ENCODE peak calls at places on chromosome 18, in six cellular contexts. Y, L, E, N, R and J are unnamed samples. For H3K9me3, the result is how much of the 10 kb centered on the place peaks cover.

GRCh38 chr18:23912356-23912755 is 102.2 kb upstream of the TTC39C start:
- DNase-seq in N (no peak), E (peak), R (no peak), L (no peak), Y (no peak), J (no peak)

GRCh38 chr18:40407913-40408312 is 1547.1 kb upstream of the PIK3C3 start:
- DNase-seq in Y (no peak), L (no peak), E (peak), R (no peak), N (no peak), J (peak)

GRCh38 chr18:77777126-77777525 is 527.5 kb downstream of the GALR1 start:
- DNase-seq in L (no peak), N (no peak), R (no peak), Y (no peak), E (no peak), J (no peak)

GRCh38 chr18:25517881-25518715 is 166.1 kb upstream of the ZNF521 start:
- DNase-seq in L (no peak), N (no peak), Y (no peak), E (no peak), R (no peak), J (peak)

GRCh38 chr18:36628435-36629094 is 200.2 kb downstream of the TPGS2 start:
- DNase-seq in L (no peak), E (peak), Y (no peak), R (no peak), N (no peak), J (peak)

GRCh38 chr18:68560128-68560527 is 154.8 kb downstream of the TMX3 start:
- DNase-seq in L (no peak), R (no peak), E (no peak), Y (no peak), N (no peak), J (no peak)

GRCh38 chr18:23819005-23819404 is 129.8 kb downstream of the LAMA3 start:
- DNase-seq in L (no peak), R (no peak), E (no peak), Y (no peak), N (no peak), J (no peak)

GRCh38 chr18:46152808-46153617 is 48.8 kb downstream of the HAUS1 start:
- DNase-seq in Y (no peak), L (no peak), N (no peak), E (peak), R (no peak), J (peak)

GRCh38 chr18:12361770-12362378 is 15.2 kb downstream of the AFG3L2 start:
- DNase-seq in N (no peak), L (peak), E (peak), R (peak), Y (no peak), J (peak)

GRCh38 chr18:10015941-10016819 is 102.4 kb downstream of the VAPA start:
- DNase-seq in E (peak), Y (no peak), N (no peak), L (no peak), R (peak), J (peak)

GRCh38 chr18:76679259-76679658 is 143.1 kb upstream of the ZNF236 start:
- DNase-seq in N (no peak), E (no peak), Y (no peak), L (no peak), R (no peak), J (no peak)

GRCh38 chr18:7601249-7601620 is 34.1 kb downstream of the PTPRM start:
- DNase-seq in E (peak), N (no peak), Y (no peak), L (no peak), R (no peak), J (peak)

GRCh38 chr18:42330296-42330695 is 375.3 kb downstream of the PIK3C3 start:
- DNase-seq in R (no peak), Y (no peak), L (no peak), E (no peak), N (no peak), J (no peak)

GRCh38 chr18:46719388-46719787 is 37.5 kb downstream of the ST8SIA5 start:
- DNase-seq in N (no peak), R (no peak), L (no peak), E (peak), Y (no peak), J (no peak)

GRCh38 chr18:76354348-76354747 is 140.7 kb downstream of the ZNF516 start:
- DNase-seq in R (no peak), Y (no peak), E (peak), N (no peak), L (no peak), J (peak)

GRCh38 chr18:51135361-51135760 is 62.1 kb downstream of the MEX3C start:
- DNase-seq in R (no peak), N (no peak), L (no peak), E (peak), Y (no peak), J (peak)

GRCh38 chr18:56283346-56283745 is 355.0 kb downstream of the TXNL1 start:
- DNase-seq in L (no peak), N (no peak), E (peak), R (no peak), Y (no peak), J (no peak)

GRCh38 chr18:33459612-33460011 is 19.1 kb upstream of the CCDC178 start:
- DNase-seq in L (no peak), Y (no peak), N (no peak), R (no peak), E (no peak), J (no peak)

GRCh38 chr18:36828630-36829361 is at the start of the genes KIAA1328 and TPGS2:
- DNase-seq in Y (peak), L (peak), R (peak), E (peak), N (peak), J (peak)

GRCh38 chr18:6928359-6928758 is 189.2 kb downstream of the LAMA1 start:
- DNase-seq in Y (no peak), E (no peak), R (no peak), L (no peak), N (no peak), J (no peak)

GRCh38 chr18:40867452-40867851 is 1087.6 kb upstream of the PIK3C3 start:
- DNase-seq in L (no peak), E (peak), N (no peak), Y (no peak), R (no peak), J (peak)

GRCh38 chr18:35511833-35512232 is 14.1 kb upstream of the INO80C start:
- DNase-seq in Y (no peak), R (no peak), L (no peak), E (no peak), N (no peak), J (no peak)

GRCh38 chr18:54822872-54823845 is 5.1 kb upstream of the RAB27B start:
- DNase-seq in L (no peak), R (no peak), N (no peak), Y (no peak), E (peak), J (peak)

GRCh38 chr18:75880913-75881504 is 453.5 kb upstream of the SMIM21 start:
- DNase-seq in Y (no peak), R (no peak), E (no peak), N (no peak), L (no peak), J (no peak)

GRCh38 chr18:11398625-11399024 is 210.8 kb upstream of the SLC35G4 start:
- DNase-seq in R (no peak), E (peak), N (no peak), Y (no peak), L (no peak), J (no peak)

GRCh38 chr18:37986665-37987064 is 421.1 kb upstream of the CELF4 start:
- DNase-seq in E (no peak), Y (no peak), R (no peak), L (no peak), N (no peak), J (no peak)

GRCh38 chr18:53324353-53324752 is 900.1 kb downstream of the MBD2 start:
- DNase-seq in N (no peak), R (no peak), Y (no peak), L (no peak), E (no peak), J (no peak)

GRCh38 chr18:55779461-55779710 is 191.4 kb upstream of the TCF4 start:
- DNase-seq in R (peak), N (no peak), E (peak), Y (no peak), L (peak), J (no peak)

GRCh38 chr18:45365835-45366234 is 249.4 kb upstream of the SLC14A2 start:
- DNase-seq in R (no peak), L (no peak), Y (no peak), E (peak), N (no peak), J (no peak)

GRCh38 chr18:52723456-52724065 is 383.6 kb downstream of the DCC start:
- DNase-seq in E (no peak), Y (no peak), R (no peak), N (no peak), L (no peak), J (no peak)

GRCh38 chr18:74899554-74899953 is 301.9 kb downstream of the ZNF407 start:
- DNase-seq in R (no peak), Y (no peak), N (no peak), E (no peak), L (peak), J (peak)

GRCh38 chr18:77250501-77250925 is 865 bp downstream of the GALR1 start:
- DNase-seq in N (no peak), E (no peak), L (no peak), R (no peak), Y (no peak), J (no peak)

GRCh38 chr18:41972067-41973000 is 17.3 kb downstream of the PIK3C3 start:
- DNase-seq in E (no peak), Y (no peak), L (no peak), N (no peak), R (no peak), J (peak)

GRCh38 chr18:58105206-58105907 is 61.3 kb downstream of the NEDD4L start:
- DNase-seq in Y (no peak), L (no peak), E (no peak), N (no peak), R (no peak), J (no peak)

GRCh38 chr18:76445741-76446232 is 49.3 kb downstream of the ZNF516 start:
- DNase-seq in Y (no peak), R (no peak), L (no peak), E (peak), N (no peak), J (no peak)

GRCh38 chr18:8517276-8517675 is 92.0 kb upstream of the RAB12 start:
- DNase-seq in Y (no peak), E (no peak), R (no peak), N (no peak), L (no peak), J (no peak)

GRCh38 chr18:49645836-49646235 is 84.0 kb downstream of the LIPG start:
- DNase-seq in N (no peak), E (peak), L (peak), Y (no peak), R (peak), J (peak)

GRCh38 chr18:78939734-78940260 is 39.8 kb upstream of the SALL3 start:
- DNase-seq in Y (no peak), L (no peak), R (no peak), E (no peak), N (no peak), J (no peak)
- H3K9me3 ChIP-seq in Y (under half), L (under half), R (under half), E (under half), N (under half), J (under half)

GRCh38 chr18:2002178-2002577 is 569.1 kb downstream of the METTL4 start:
- DNase-seq in R (no peak), Y (no peak), L (no peak), N (no peak), E (no peak), J (peak)
- H3K4me3 ChIP-seq in R (no peak), Y (no peak), L (no peak), N (no peak), E (no peak), J (no peak)

DNA sequence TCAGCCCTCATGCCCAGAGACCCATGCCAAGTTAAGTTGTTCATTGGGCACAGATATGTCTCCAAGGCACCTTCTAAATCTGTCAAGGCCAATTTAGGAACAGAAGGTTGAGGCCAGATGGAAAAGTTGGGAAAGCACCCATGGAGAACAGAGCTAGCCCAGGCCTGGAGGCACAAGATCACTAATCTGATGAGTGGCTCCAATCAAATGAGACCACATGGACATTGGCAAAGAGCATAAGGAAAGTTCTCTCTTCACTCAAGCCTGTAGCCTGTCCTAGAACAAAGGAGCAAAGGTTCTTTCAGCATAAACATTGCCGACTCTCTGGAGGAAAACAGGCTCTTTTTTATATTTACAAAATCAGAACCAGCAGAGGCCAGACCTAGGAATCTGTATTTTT is 154.8 kb downstream of the RNF152 start:
- DNase-seq in R (no peak), Y (no peak), E (no peak), N (no peak), L (no peak), J (no peak)
- H3K9me3 ChIP-seq in R (under half), Y (under half), E (under half), N (under half), L (under half), J (under half)

GRCh38 chr18:29060349-29060748 is 883.4 kb upstream of the CDH2 start:
- DNase-seq in E (no peak), Y (no peak), L (no peak), N (no peak), R (no peak), J (no peak)

GRCh38 chr18:29063346-29063745 is 886.4 kb upstream of the CDH2 start:
- DNase-seq in E (no peak), R (no peak), Y (no peak), L (no peak), N (no peak), J (no peak)

GRCh38 chr18:29062921-29063320 is 886.0 kb upstream of the CDH2 start:
- DNase-seq in N (no peak), R (no peak), Y (no peak), E (no peak), L (no peak), J (no peak)

GRCh38 chr18:29057703-29058102 is 880.8 kb upstream of the CDH2 start:
- DNase-seq in R (no peak), E (no peak), L (no peak), N (no peak), Y (no peak), J (no peak)
- H3K4me3 ChIP-seq in R (no peak), E (no peak), L (no peak), N (no peak), Y (no peak), J (no peak)

GRCh38 chr18:71040161-71040560 is 751.3 kb downstream of the SOCS6 start:
- DNase-seq in R (no peak), Y (no peak), L (no peak), N (no peak), E (peak), J (no peak)

GRCh38 chr18:71038196-71038595 is 749.4 kb downstream of the SOCS6 start:
- DNase-seq in N (no peak), Y (no peak), E (no peak), L (no peak), R (no peak), J (no peak)

GRCh38 chr18:71036783-71037182 is 747.9 kb downstream of the SOCS6 start:
- DNase-seq in R (no peak), E (peak), N (no peak), L (no peak), Y (no peak), J (no peak)
- H3K9me3 ChIP-seq in R (under half), E (under half), N (under half), L (under half), Y (under half), J (under half)

DNA sequence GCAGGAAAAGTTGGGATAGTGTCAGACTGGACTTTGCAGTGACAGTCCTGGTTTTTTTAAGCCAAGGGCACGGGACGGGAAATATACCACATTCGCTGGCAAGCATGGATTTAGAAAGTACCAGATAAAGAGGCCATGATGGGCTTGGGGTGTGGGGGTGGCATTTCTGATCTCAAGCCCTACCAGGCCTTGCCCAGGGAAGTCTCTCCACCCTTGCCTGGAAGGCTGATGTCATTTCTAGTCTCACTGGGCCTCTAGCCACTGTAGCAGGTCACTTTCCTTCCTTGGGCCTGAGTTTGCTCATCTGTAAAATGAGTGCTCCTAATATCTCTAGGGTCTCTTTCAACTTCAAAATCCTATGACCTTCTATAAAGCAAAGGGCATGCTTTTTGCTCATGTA is 1.8 kb downstream of the ZBTB7C start:
- DNase-seq in R (no peak), N (no peak), E (no peak), Y (no peak), L (no peak), J (no peak)
- H3K4me3 ChIP-seq in R (peak), N (peak), E (no peak), Y (no peak), L (no peak), J (no peak)

GRCh38 chr18:13676499-13676898 is 49.9 kb downstream of the FAM210A start:
- DNase-seq in R (no peak), E (no peak), Y (no peak), N (no peak), L (no peak), J (no peak)
- H3K9me3 ChIP-seq in R (under half), E (under half), Y (under half), N (under half), L (under half), J (under half)

DNA sequence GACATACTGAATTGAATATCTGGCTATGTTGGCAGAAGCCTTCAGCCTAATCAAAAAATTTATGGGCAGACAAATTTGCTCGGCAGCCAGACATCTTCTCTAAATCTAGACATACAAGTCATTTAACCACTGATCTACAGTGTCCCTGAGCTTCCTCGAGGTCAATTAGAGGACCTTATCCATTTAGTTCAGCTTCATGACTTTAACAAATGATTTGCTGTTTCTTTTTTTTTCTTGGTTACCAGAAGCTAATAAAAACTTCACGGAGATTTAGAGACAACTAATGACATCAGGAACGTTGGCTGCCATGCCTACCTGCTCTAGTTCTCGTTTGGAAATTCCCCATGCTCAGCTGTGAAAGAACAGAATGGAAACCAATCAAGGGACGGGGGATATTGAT is 223.8 kb downstream of the BCL2 start:
- DNase-seq in Y (no peak), L (no peak), N (no peak), R (no peak), E (no peak), J (no peak)
- H3K4me3 ChIP-seq in Y (no peak), L (no peak), N (no peak), R (no peak), E (no peak), J (no peak)

GRCh38 chr18:4060427-4061281 is 394.5 kb downstream of the DLGAP1 start:
- DNase-seq in E (no peak), Y (no peak), L (no peak), N (no peak), R (no peak), J (no peak)

GRCh38 chr18:4063545-4063944 is 391.6 kb downstream of the DLGAP1 start:
- DNase-seq in Y (no peak), E (no peak), N (no peak), L (no peak), R (no peak), J (no peak)

GRCh38 chr18:4058179-4058578 is 396.9 kb downstream of the DLGAP1 start:
- DNase-seq in Y (no peak), N (no peak), E (no peak), R (no peak), L (no peak), J (no peak)
- H3K9me3 ChIP-seq in Y (under half), N (under half), E (under half), R (under half), L (under half), J (under half)

GRCh38 chr18:3456686-3457069 is 6.7 kb downstream of the TGIF1 start:
- DNase-seq in R (no peak), N (no peak), E (no peak), Y (no peak), L (no peak), J (no peak)

GRCh38 chr18:3454365-3455089 is 4.6 kb downstream of the TGIF1 start:
- DNase-seq in L (no peak), N (no peak), R (no peak), E (peak), Y (peak), J (peak)

GRCh38 chr18:3453540-3454364 is 3.8 kb downstream of the TGIF1 start:
- DNase-seq in E (peak), Y (no peak), N (peak), R (peak), L (peak), J (peak)

GRCh38 chr18:3455938-3456685 is 6.1 kb downstream of the TGIF1 start:
- DNase-seq in L (no peak), N (no peak), Y (no peak), E (peak), R (no peak), J (peak)

DNA sequence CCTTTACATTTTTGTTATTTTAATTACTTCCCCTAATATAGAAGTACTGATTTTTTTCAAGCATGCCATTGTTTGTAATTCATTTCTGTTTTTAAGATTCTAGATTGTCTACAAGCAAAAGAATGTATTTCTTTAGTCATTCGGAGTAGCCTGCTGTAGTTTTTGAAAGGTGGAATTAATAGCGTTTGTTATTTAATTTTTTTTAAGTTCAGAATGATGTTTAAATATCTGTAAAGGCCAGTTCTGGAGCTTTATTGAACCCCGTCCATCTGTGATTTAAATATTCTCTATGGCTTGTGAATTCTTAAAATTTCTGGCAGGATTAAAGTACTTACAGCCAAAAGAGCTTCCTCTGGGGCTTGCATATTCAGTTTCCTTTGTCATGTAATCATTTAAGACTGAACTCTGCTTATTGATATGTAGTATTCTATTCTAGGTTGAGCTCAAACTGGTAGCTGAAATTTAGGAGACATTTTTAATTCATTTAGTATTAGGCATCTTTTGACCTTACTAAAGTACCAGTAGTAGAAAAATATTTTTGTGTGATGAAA is 5.2 kb downstream of the TGIF1 start:
- DNase-seq in Y (no peak), N (no peak), R (no peak), L (no peak), E (no peak), J (no peak)
- H3K4me3 ChIP-seq in Y (no peak), N (peak), R (no peak), L (no peak), E (peak), J (peak)